ENCODE peak calls at places on chromosomes 3 and 15, in five cellular contexts. Z is LoVo, Q is kidney tubule cell, J is HEK293T, A is nucleus accumbens. T is an unnamed sample.
A peak's percentile ranks its signal among the peaks of the same experiment; 100 is the strongest.

GRCh38 chr15:95262866-95263564 is 1031.7 kb downstream of the MCTP2 start:
- DNase-seq in Z (no peak), Q (peak; percentile 7), J (no peak), A (no peak), T (no peak)

GRCh38 chr15:45162771-45163507 is 24.8 kb downstream of the SHF start:
- DNase-seq in Z (peak; percentile 81), Q (peak; percentile 85), J (peak; percentile 80), A (peak; percentile 52), T (peak; percentile 58)

GRCh38 chr3:57017481-57017880 is 43.0 kb upstream of the SPATA12 start:
- DNase-seq in Z (no peak), Q (peak; percentile 65), J (no peak), A (peak; percentile 75), T (peak; percentile 92)

GRCh38 chr3:161274691-161275298 is 53.7 kb downstream of the NMD3 start:
- DNase-seq in Z (peak; percentile 13), Q (peak; percentile 68), J (peak; percentile 37), A (no peak), T (no peak)

GRCh38 chr15:75342221-75342620 is 4.6 kb upstream of the NEIL1 start:
- DNase-seq in Z (no peak), Q (no peak), J (no peak), A (no peak), T (no peak)

GRCh38 chr15:76752549-76752948 is 152.6 kb downstream of the SCAPER start:
- DNase-seq in Z (no peak), Q (no peak), J (no peak), A (no peak), T (no peak)

GRCh38 chr3:3739345-3740060 is 59.7 kb upstream of the LRRN1 start:
- DNase-seq in Z (no peak), Q (no peak), J (no peak), A (no peak), T (no peak)

GRCh38 chr3:11510001-11510760 is 133.5 kb downstream of the VGLL4 start:
- DNase-seq in Z (no peak), Q (no peak), J (no peak), A (no peak), T (no peak)

GRCh38 chr3:174002543-174002942 is 605.0 kb downstream of the NLGN1 start:
- DNase-seq in Z (no peak), Q (no peak), J (no peak), A (no peak), T (no peak)

GRCh38 chr15:95446854-95447253 is 883.6 kb upstream of the NR2F2 start:
- DNase-seq in Z (no peak), Q (no peak), J (no peak), A (no peak), T (no peak)

GRCh38 chr3:20066848-20067617 is 26.8 kb downstream of the KAT2B start:
- DNase-seq in Z (peak; percentile 7), Q (no peak), J (no peak), A (no peak), T (no peak)

GRCh38 chr15:66433726-66434125 is 47.0 kb downstream of the MAP2K1 start:
- DNase-seq in Z (no peak), Q (peak; percentile 36), J (no peak), A (no peak), T (no peak)

GRCh38 chr3:183825380-183826161 is at the start of gene MAP6D1:
- DNase-seq in Z (peak; percentile 60), Q (peak; percentile 62), J (peak; percentile 71), A (peak; percentile 77), T (peak; percentile 76)

GRCh38 chr15:72809329-72809728 is 25.8 kb upstream of the ADPGK start:
- DNase-seq in Z (no peak), Q (no peak), J (no peak), A (no peak), T (no peak)

GRCh38 chr15:31523027-31523654 is 196.5 kb downstream of the KLF13 start:
- DNase-seq in Z (no peak), Q (no peak), J (no peak), A (no peak), T (no peak)

GRCh38 chr15:100114100-100114499 is 227.7 kb downstream of the ADAMTS17 start:
- DNase-seq in Z (no peak), Q (peak; percentile 18), J (no peak), A (peak; percentile 13), T (peak; percentile 32)

GRCh38 chr15:73700041-73700842 is 16.1 kb downstream of the CD276 start:
- DNase-seq in Z (peak; percentile 79), Q (peak; percentile 79), J (peak; percentile 75), A (peak; percentile 11), T (peak; percentile 49)

GRCh38 chr15:51223771-51224229 is 114.6 kb downstream of the CYP19A1 start:
- DNase-seq in Z (peak; percentile 16), Q (peak; percentile 84), J (no peak), A (no peak), T (no peak)

GRCh38 chr15:96327155-96327741 is 3.3 kb upstream of the NR2F2 start:
- DNase-seq in Z (peak; percentile 88), Q (peak; percentile 91), J (no peak), A (no peak), T (no peak)

GRCh38 chr3:106765342-106765741 is 611.9 kb upstream of the CCDC54 start:
- DNase-seq in Z (no peak), Q (peak; percentile 33), J (no peak), A (no peak), T (no peak)

GRCh38 chr3:128382221-128382807 is 84.4 kb downstream of the DNAJB8 start:
- DNase-seq in Z (peak; percentile 63), Q (peak; percentile 7), J (no peak), A (no peak), T (no peak)

GRCh38 chr3:128297401-128298138 is 144.3 kb downstream of the EEFSEC start:
- DNase-seq in Z (peak; percentile 39), Q (peak; percentile 65), J (no peak), A (no peak), T (no peak)

GRCh38 chr3:46110701-46111493 is 83.6 kb upstream of the XCR1 start:
- DNase-seq in Z (peak; percentile 67), Q (peak; percentile 96), J (peak; percentile 25), A (peak; percentile 4), T (no peak)

GRCh38 chr3:57855281-57855680 is 99.2 kb downstream of the SLMAP start:
- DNase-seq in Z (no peak), Q (peak; percentile 62), J (no peak), A (no peak), T (no peak)

GRCh38 chr3:170697803-170698350 is 112.0 kb upstream of the SLC7A14 start:
- DNase-seq in Z (no peak), Q (no peak), J (no peak), A (no peak), T (no peak)

GRCh38 chr15:83565553-83566159 is 88.3 kb upstream of the ADAMTSL3 start:
- DNase-seq in Z (peak; percentile 8), Q (peak; percentile 35), J (peak; percentile 44), A (no peak), T (no peak)

GRCh38 chr15:39667382-39668127 is 86.7 kb downstream of the THBS1 start:
- DNase-seq in Z (no peak), Q (no peak), J (no peak), A (no peak), T (no peak)

GRCh38 chr3:114721864-114722263 is 425.2 kb downstream of the ZBTB20 start:
- DNase-seq in Z (no peak), Q (no peak), J (no peak), A (no peak), T (no peak)

GRCh38 chr3:189937302-189938255 is 183.1 kb downstream of the P3H2 start:
- DNase-seq in Z (peak; percentile 94), Q (peak; percentile 100), J (no peak), A (no peak), T (no peak)

T was measured in amygdala.